ENCODE peak calls at places on chromosomes 6 and 20, in seven cellular contexts. K is mesendoderm, E is H9, A is neuronal stem cell, R is IMR-90, I is mesenchymal stem cell, Y is H1. D is an unnamed sample.

GRCh38 chr6:53320964-53321363 is 27.8 kb downstream of the ELOVL5 start:
- DNase-seq in K (no peak), E (no peak), A (no peak), R (no peak), I (peak), Y (no peak), D (no peak)

GRCh38 chr6:37987008-37987407 is 167.5 kb downstream of the ZFAND3 start:
- DNase-seq in K (no peak), E (no peak), A (no peak), R (peak), I (peak), Y (no peak), D (peak)

GRCh38 chr6:109456283-109456583 is 661 bp upstream of the MICAL1 start:
- DNase-seq in K (peak), E (no peak), A (no peak), R (no peak), I (no peak), Y (no peak), D (no peak)

GRCh38 chr6:112434896-112435295 is 87.8 kb downstream of the RFPL4B start:
- DNase-seq in K (no peak), E (no peak), A (no peak), R (no peak), I (peak), Y (no peak), D (no peak)

GRCh38 chr6:143575840-143576498 is 64.4 kb upstream of the FUCA2 start:
- DNase-seq in K (no peak), E (no peak), A (no peak), R (no peak), I (no peak), Y (no peak), D (no peak)

GRCh38 chr6:152897807-152898399 is 84.9 kb downstream of the FBXO5 start:
- DNase-seq in K (peak), E (peak), A (peak), R (peak), I (peak), Y (peak), D (peak)

GRCh38 chr6:87755697-87756671 is 54.0 kb upstream of the AKIRIN2 start:
- DNase-seq in K (peak), E (no peak), A (no peak), R (peak), I (no peak), Y (no peak), D (no peak)

GRCh38 chr6:25017932-25018581 is 82.3 kb upstream of the RIPOR2 start:
- DNase-seq in K (peak), E (peak), A (peak), R (peak), I (peak), Y (peak), D (peak)

GRCh38 chr6:15588966-15589634 is 73.7 kb downstream of the DTNBP1 start:
- DNase-seq in K (peak), E (no peak), A (no peak), R (peak), I (peak), Y (no peak), D (no peak)

DNA sequence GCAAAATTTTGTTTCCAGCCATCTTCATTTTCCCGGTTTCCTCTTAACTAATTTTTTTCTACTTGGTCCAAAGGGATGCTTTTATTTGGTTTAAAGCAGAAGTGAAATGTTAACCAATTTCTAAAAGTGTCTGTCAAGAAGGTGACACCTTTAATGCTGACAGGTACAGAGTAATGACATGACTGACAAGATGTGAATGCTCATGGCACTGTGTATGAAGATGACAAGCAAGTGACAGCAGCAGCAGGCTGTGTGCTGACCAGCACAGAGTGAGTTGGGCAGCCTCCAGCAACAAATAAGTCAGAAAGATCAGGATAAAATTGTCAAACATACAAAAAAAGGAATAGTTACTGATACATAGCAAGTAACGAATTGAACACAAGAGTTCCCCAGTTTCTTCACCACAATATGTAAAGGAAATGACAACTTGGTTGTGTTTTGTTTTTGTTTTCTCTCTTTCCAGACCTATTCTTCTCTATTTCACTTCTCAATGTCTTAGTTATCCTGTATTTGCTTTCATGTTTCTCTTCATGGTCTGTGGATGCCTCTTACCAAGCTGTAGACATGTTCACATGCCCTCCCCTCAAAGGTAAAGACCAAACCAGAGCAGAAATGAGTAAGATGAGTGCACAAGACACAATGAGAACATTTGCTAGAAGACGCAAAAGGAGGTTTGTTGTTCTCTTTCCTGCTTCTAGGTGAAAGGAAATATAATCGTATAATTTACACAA is 174.9 kb downstream of the FRK start:
- DNase-seq in K (no peak), E (no peak), A (no peak), R (no peak), I (no peak), Y (no peak), D (no peak)
- H4K8ac ChIP-seq in K (no peak), E (no peak), A (no peak), R (no peak), I (no peak), Y (no peak), D (no peak)

DNA sequence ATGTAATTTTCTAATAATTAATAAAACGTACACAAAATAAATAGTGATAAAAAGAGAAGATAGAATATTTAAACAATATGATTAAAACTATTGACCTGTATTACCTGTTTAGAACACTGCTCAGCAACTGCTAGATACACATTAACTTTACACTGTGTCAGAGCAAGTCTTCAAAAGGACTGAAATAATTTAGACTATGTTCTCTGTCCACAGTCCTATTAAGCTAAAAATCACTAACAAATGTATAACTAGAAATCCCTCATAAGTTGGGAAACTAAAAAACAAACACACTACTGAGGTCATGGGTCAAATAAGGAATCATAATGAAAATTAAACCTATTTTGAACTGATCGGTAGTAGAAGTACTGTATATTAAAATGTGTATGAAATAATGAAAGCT is 181.7 kb downstream of the QKI start:
- DNase-seq in K (no peak), E (no peak), A (no peak), R (no peak), I (no peak), Y (no peak), D (no peak)
- H4K8ac ChIP-seq in K (no peak), E (no peak), A (no peak), R (no peak), I (no peak), Y (no peak), D (no peak)

DNA sequence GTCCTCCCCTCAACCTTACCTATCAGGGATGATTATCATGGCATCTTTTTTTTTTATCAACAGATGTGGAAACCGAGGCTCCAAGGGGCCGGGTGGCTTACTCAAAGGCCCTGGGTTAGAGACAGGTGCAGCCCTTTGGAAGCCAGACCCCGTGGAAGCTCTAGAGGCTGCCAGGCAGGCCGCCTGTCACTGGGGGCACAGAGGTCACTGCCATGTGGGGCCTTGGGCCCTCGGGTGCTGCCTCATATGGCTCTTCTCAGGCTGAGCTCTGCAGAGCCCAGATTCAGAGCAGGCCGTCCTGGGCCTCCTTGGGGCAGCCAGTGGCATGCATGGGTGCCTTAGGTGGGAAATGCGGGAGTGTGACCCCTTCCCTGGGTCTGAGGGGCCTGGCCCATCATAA is 136.3 kb downstream of the PHACTR3 start:
- DNase-seq in K (no peak), E (no peak), A (no peak), R (no peak), I (no peak), Y (no peak), D (no peak)
- H4K8ac ChIP-seq in K (no peak), E (no peak), A (no peak), R (no peak), I (no peak), Y (no peak), D (no peak)

GRCh38 chr6:134046054-134046453 is 6.4 kb downstream of the SLC2A12 start:
- DNase-seq in K (no peak), E (no peak), A (no peak), R (no peak), I (no peak), Y (no peak), D (no peak)
- H4K8ac ChIP-seq in K (no peak), E (no peak), A (no peak), R (no peak), I (no peak), Y (no peak), D (no peak)

DNA sequence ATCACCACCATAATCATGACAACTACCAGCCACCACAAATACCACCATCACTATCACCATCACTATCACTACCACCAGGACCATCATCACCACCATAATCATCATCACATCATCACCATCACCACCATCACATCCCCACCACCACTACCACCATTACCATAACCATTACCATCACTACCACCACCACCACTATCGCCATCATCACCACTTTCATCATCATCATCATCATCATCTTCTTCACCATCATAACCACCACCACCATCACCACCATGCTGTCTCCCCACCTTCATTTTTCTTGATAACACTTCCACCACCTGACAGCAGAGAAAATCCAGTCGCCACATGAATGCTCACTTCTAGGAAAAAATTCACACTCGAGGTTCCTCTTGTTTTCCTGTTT is 253.6 kb downstream of the ANKRD60 start:
- DNase-seq in K (no peak), E (no peak), A (no peak), R (no peak), I (no peak), Y (no peak), D (no peak)
- H4K8ac ChIP-seq in K (no peak), E (no peak), A (no peak), R (no peak), I (no peak), Y (no peak), D (no peak)

GRCh38 chr6:78089551-78089950 is 436.7 kb downstream of the MEI4 start:
- DNase-seq in K (no peak), E (no peak), A (no peak), R (no peak), I (no peak), Y (no peak), D (no peak)

DNA sequence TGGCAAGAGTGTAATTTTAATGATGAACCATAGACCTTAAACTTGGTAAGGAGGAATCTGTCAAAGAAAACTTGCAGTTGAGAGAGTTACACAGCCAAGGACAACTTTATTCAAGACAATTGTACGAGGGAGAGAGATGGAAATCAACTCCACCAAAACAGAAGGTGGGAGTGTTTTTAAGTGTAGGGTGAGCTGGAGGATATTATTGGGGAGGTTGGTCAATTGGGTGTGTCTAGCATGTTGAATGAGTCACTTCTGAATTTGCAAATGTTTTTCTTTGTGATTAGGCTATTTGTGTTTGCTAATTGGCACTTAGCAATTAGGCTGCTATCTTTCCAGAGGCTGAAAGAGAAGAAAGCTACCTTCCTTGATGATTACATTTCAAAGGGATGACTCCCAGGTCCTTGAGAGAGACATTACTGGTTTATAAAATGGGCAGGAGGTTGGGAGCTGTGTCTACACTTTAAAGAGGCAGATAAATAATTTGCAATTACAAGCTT is 441.1 kb downstream of the MEI4 start:
- DNase-seq in K (peak), E (peak), A (no peak), R (no peak), I (no peak), Y (no peak), D (no peak)
- H4K8ac ChIP-seq in K (no peak), E (no peak), A (no peak), R (no peak), I (no peak), Y (no peak), D (no peak)

DNA sequence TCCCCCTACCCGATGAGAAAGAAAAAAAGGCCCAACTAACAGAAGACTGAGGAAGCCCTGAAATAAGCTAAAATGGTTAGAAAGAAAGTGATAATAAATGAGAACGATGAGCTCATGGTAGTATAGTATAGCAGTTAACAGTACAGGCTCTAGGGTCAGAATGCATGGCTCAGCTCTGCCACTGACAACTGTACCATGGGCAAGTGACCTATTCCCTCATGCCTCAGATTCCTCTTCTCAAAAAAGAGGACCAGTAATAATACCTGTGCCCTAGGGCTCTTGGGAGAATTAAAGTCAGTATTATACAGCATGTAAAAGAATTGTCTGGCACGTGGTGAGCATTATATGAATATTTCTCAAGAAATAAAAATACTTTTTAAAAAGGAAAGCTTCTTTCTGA is 19.8 kb downstream of the TRERF1 start:
- DNase-seq in K (no peak), E (no peak), A (no peak), R (no peak), I (no peak), Y (no peak), D (peak)
- H4K8ac ChIP-seq in K (no peak), E (no peak), A (no peak), R (no peak), I (no peak), Y (no peak), D (no peak)

DNA sequence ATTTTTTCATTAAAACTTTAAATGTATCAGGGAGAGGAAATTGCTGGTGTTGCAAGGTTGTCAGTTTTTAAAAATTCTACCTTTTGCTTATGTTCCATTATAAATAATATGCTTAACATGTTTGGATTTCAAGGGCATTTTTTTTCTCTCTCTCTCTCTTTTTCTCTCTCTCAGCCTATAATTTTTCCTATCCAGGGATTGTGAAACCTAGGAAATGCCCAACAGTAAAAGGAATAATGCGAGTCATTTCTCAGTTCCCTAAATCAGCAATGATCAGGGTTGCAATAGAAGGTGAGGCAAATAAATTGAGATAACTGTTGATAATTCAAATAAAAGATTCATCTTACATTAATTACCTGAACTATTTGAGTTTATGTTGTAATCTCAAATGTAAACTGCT is 53.2 kb upstream of the IFNGR1 start:
- DNase-seq in K (no peak), E (no peak), A (no peak), R (peak), I (peak), Y (no peak), D (no peak)
- H4K8ac ChIP-seq in K (no peak), E (no peak), A (no peak), R (no peak), I (no peak), Y (no peak), D (no peak)